ENCODE peak calls at places on chromosomes 4 and X, in ten cellular contexts. G, J, I, Z, P, U, V, H, O and W are unnamed samples.

GRCh38 chr4:53854991-53855885 is 209.2 kb downstream of the CHIC2 start:
- DNase-seq in G (no peak), J (peak), I (no peak), Z (peak), P (no peak), U (no peak), V (no peak), H (no peak), O (no peak), W (no peak)

GRCh38 chrX:9339603-9340569 is 125.0 kb upstream of the TBL1X start:
- DNase-seq in G (no peak), J (no peak), I (no peak), Z (peak), P (peak), U (no peak), V (peak), H (no peak), O (peak), W (no peak)

GRCh38 chr4:35175894-35176293 is 1068.4 kb downstream of the ARAP2 start:
- DNase-seq in G (no peak), J (no peak), I (no peak), Z (no peak), P (no peak), U (no peak), V (no peak), H (no peak), O (no peak), W (no peak)

GRCh38 chr4:76011018-76011670 is 3.8 kb upstream of the CXCL9 start:
- DNase-seq in G (no peak), J (no peak), I (no peak), Z (no peak), P (peak), U (no peak), V (no peak), H (no peak), O (no peak), W (no peak)

GRCh38 chrX:56802921-56803848 is 74.1 kb downstream of the NBDY start:
- DNase-seq in G (peak), J (peak), I (peak), Z (peak), P (peak), U (peak), V (peak), H (peak), O (no peak), W (peak)

GRCh38 chrX:71095971-71096701 is 485 bp downstream of the FOXO4 start:
- DNase-seq in G (peak), J (peak), I (peak), Z (no peak), P (no peak), U (no peak), V (peak), H (no peak), O (peak), W (peak)

GRCh38 chr4:150123073-150123472 is 44.8 kb downstream of the DCLK2 start:
- DNase-seq in G (no peak), J (no peak), I (no peak), Z (no peak), P (no peak), U (no peak), V (no peak), H (no peak), O (no peak), W (no peak)

GRCh38 chrX:261858-262390 is 19.3 kb upstream of the PLCXD1 start:
- DNase-seq in G (no peak), J (no peak), I (no peak), Z (no peak), P (no peak), U (no peak), V (no peak), H (no peak), O (no peak), W (no peak)

GRCh38 chr4:154958621-154959358 is 177.7 kb downstream of the RBM46 start:
- DNase-seq in G (no peak), J (no peak), I (no peak), Z (peak), P (peak), U (no peak), V (no peak), H (no peak), O (no peak), W (no peak)

GRCh38 chrX:26409636-26410035 is 193.7 kb downstream of the MAGEB5 start:
- DNase-seq in G (no peak), J (no peak), I (no peak), Z (no peak), P (no peak), U (no peak), V (no peak), H (no peak), O (no peak), W (no peak)

GRCh38 chr4:101987623-101988243 is 197.2 kb downstream of the BANK1 start:
- DNase-seq in G (no peak), J (no peak), I (no peak), Z (no peak), P (no peak), U (no peak), V (no peak), H (no peak), O (no peak), W (no peak)

GRCh38 chr4:174273960-174274359 is 9.5 kb downstream of the FBXO8 start:
- DNase-seq in G (no peak), J (no peak), I (no peak), Z (no peak), P (no peak), U (no peak), V (no peak), H (no peak), O (peak), W (no peak)

GRCh38 chr4:89134775-89135319 is 23.5 kb downstream of the TIGD2 start:
- DNase-seq in G (no peak), J (no peak), I (no peak), Z (no peak), P (no peak), U (no peak), V (no peak), H (no peak), O (no peak), W (no peak)

GRCh38 chr4:14336656-14337055 is 665.6 kb upstream of the CPEB2 start:
- DNase-seq in G (no peak), J (no peak), I (no peak), Z (no peak), P (no peak), U (no peak), V (no peak), H (no peak), O (no peak), W (no peak)

GRCh38 chr4:139279723-139280620 is at the start of gene MGARP:
- DNase-seq in G (no peak), J (no peak), I (no peak), Z (peak), P (peak), U (peak), V (peak), H (no peak), O (no peak), W (no peak)

GRCh38 chr4:87132035-87132434 is 88.4 kb downstream of the KLHL8 start:
- DNase-seq in G (no peak), J (no peak), I (no peak), Z (no peak), P (no peak), U (no peak), V (no peak), H (no peak), O (no peak), W (no peak)

GRCh38 chrX:10992110-10992509 is 119.0 kb upstream of the HCCS start:
- DNase-seq in G (no peak), J (no peak), I (no peak), Z (no peak), P (no peak), U (no peak), V (no peak), H (no peak), O (no peak), W (no peak)

GRCh38 chr4:90118547-90119211 is 8.5 kb upstream of the CCSER1 start:
- DNase-seq in G (no peak), J (no peak), I (no peak), Z (no peak), P (no peak), U (no peak), V (no peak), H (no peak), O (no peak), W (no peak)

GRCh38 chr4:147136308-147136707 is 190.6 kb upstream of the TTC29 start:
- DNase-seq in G (no peak), J (no peak), I (no peak), Z (peak), P (peak), U (no peak), V (no peak), H (no peak), O (no peak), W (no peak)

GRCh38 chr4:655735-656151 is 18.3 kb downstream of the ATP5ME start:
- DNase-seq in G (no peak), J (no peak), I (no peak), Z (no peak), P (no peak), U (no peak), V (no peak), H (no peak), O (no peak), W (no peak)

GRCh38 chr4:2583517-2583916 is 47.1 kb downstream of the FAM193A start:
- DNase-seq in G (no peak), J (no peak), I (no peak), Z (no peak), P (no peak), U (no peak), V (no peak), H (no peak), O (no peak), W (peak)

GRCh38 chr4:22515145-22515887 is 550 bp downstream of the ADGRA3 start:
- DNase-seq in G (peak), J (peak), I (peak), Z (peak), P (peak), U (peak), V (peak), H (no peak), O (peak), W (peak)

GRCh38 chr4:159481936-159482335 is 379.1 kb downstream of the RAPGEF2 start:
- DNase-seq in G (no peak), J (no peak), I (no peak), Z (no peak), P (no peak), U (no peak), V (no peak), H (no peak), O (no peak), W (no peak)

GRCh38 chr4:96602661-96603060 is 762.8 kb downstream of the PDHA2 start:
- DNase-seq in G (no peak), J (no peak), I (no peak), Z (no peak), P (no peak), U (no peak), V (no peak), H (no peak), O (no peak), W (no peak)

GRCh38 chr4:128718793-128719192 is 90.7 kb upstream of the JADE1 start:
- DNase-seq in G (no peak), J (no peak), I (no peak), Z (no peak), P (no peak), U (no peak), V (no peak), H (no peak), O (no peak), W (no peak)

GRCh38 chrX:152821145-152821765 is 9.3 kb downstream of the CETN2 start:
- DNase-seq in G (no peak), J (peak), I (peak), Z (no peak), P (no peak), U (peak), V (no peak), H (no peak), O (peak), W (no peak)

GRCh38 chr4:80173841-80174240 is 23.5 kb upstream of the PRDM8 start:
- DNase-seq in G (no peak), J (no peak), I (no peak), Z (no peak), P (no peak), U (no peak), V (no peak), H (no peak), O (no peak), W (no peak)

GRCh38 chrX:29699214-29699613 is 516.1 kb upstream of the MAGEB2 start:
- DNase-seq in G (no peak), J (no peak), I (no peak), Z (no peak), P (no peak), U (no peak), V (no peak), H (no peak), O (no peak), W (no peak)

GRCh38 chrX:48025561-48025960 is 18.8 kb downstream of the SPACA5 start:
- DNase-seq in G (no peak), J (peak), I (peak), Z (no peak), P (peak), U (peak), V (peak), H (peak), O (peak), W (no peak)

GRCh38 chr4:87309625-87310024 is 13.1 kb downstream of the HSD17B13 start:
- DNase-seq in G (no peak), J (no peak), I (no peak), Z (no peak), P (no peak), U (no peak), V (no peak), H (no peak), O (no peak), W (no peak)

GRCh38 chr4:7306021-7306420 is 113.7 kb downstream of the SORCS2 start:
- DNase-seq in G (no peak), J (no peak), I (no peak), Z (no peak), P (no peak), U (no peak), V (no peak), H (no peak), O (no peak), W (no peak)

GRCh38 chrX:118534716-118535493 is 39.3 kb downstream of the DOCK11 start:
- DNase-seq in G (no peak), J (no peak), I (no peak), Z (no peak), P (no peak), U (peak), V (no peak), H (no peak), O (no peak), W (no peak)

GRCh38 chrX:21929209-21929608 is 11.3 kb upstream of the SMS start:
- DNase-seq in G (no peak), J (no peak), I (no peak), Z (no peak), P (no peak), U (no peak), V (no peak), H (no peak), O (no peak), W (no peak)

GRCh38 chrX:41334866-41335589 is 1.1 kb downstream of the DDX3X start:
- DNase-seq in G (peak), J (peak), I (peak), Z (peak), P (peak), U (peak), V (peak), H (peak), O (no peak), W (peak)

GRCh38 chr4:26458104-26458503 is 32.2 kb downstream of the CCKAR start:
- DNase-seq in G (no peak), J (peak), I (no peak), Z (no peak), P (no peak), U (no peak), V (peak), H (no peak), O (no peak), W (no peak)

GRCh38 chr4:109434007-109434792 is 585 bp downstream of the SEC24B start:
- DNase-seq in G (no peak), J (no peak), I (no peak), Z (peak), P (peak), U (peak), V (peak), H (peak), O (no peak), W (peak)

GRCh38 chr4:101393256-101393655 is 45.9 kb upstream of the PPP3CA start:
- DNase-seq in G (no peak), J (no peak), I (no peak), Z (no peak), P (no peak), U (no peak), V (no peak), H (no peak), O (no peak), W (no peak)

GRCh38 chr4:155544547-155544946 is 122.1 kb upstream of the GUCY1A1 start:
- DNase-seq in G (no peak), J (no peak), I (no peak), Z (peak), P (peak), U (no peak), V (no peak), H (no peak), O (no peak), W (no peak)

GRCh38 chr4:1809754-1810502 is 16.8 kb downstream of the FGFR3 start:
- DNase-seq in G (no peak), J (peak), I (peak), Z (peak), P (peak), U (peak), V (peak), H (peak), O (peak), W (peak)

GRCh38 chr4:123559955-123560669 is 163.5 kb downstream of the SPRY1 start:
- DNase-seq in G (no peak), J (no peak), I (no peak), Z (no peak), P (no peak), U (no peak), V (no peak), H (no peak), O (no peak), W (no peak)